ENCODE peak calls at places on chromosomes 4 and X, in six cellular contexts. One of them, this sample, is unnamed.

GRCh38 chr4:76726141-76726540 is 171.8 kb downstream of the SOWAHB start:
- DNase-seq in stimulated activated CD4-positive, alpha-beta T cell treated with anti-CD3 and anti-CD28 coated beads, Interleukin-4, amount 100 ng/mL, for 24 hours: no peak
- DNase-seq in HS-5: no peak
- DNase-seq in amniotic stem cell: no peak
- DNase-seq in ovary: no peak
- DNase-seq in astrocyte of the cerebellum: no peak
- DNase-seq in this sample: no peak

GRCh38 chr4:163121689-163122088 is 45.0 kb downstream of the NAF1 start:
- DNase-seq in stimulated activated CD4-positive, alpha-beta T cell treated with anti-CD3 and anti-CD28 coated beads, Interleukin-4, amount 100 ng/mL, for 24 hours: no peak
- DNase-seq in HS-5: no peak
- DNase-seq in amniotic stem cell: no peak
- DNase-seq in ovary: no peak
- DNase-seq in astrocyte of the cerebellum: no peak
- DNase-seq in this sample: no peak

GRCh38 chrX:41273638-41274037 is 60.3 kb upstream of the DDX3X start:
- DNase-seq in stimulated activated CD4-positive, alpha-beta T cell treated with anti-CD3 and anti-CD28 coated beads, Interleukin-4, amount 100 ng/mL, for 24 hours: no peak
- DNase-seq in HS-5: no peak
- DNase-seq in amniotic stem cell: no peak
- DNase-seq in ovary: no peak
- DNase-seq in astrocyte of the cerebellum: peak
- DNase-seq in this sample: no peak

GRCh38 chrX:150536455-150537116 is 31.8 kb upstream of the MTM1 start:
- DNase-seq in stimulated activated CD4-positive, alpha-beta T cell treated with anti-CD3 and anti-CD28 coated beads, Interleukin-4, amount 100 ng/mL, for 24 hours: no peak
- DNase-seq in HS-5: no peak
- DNase-seq in amniotic stem cell: no peak
- DNase-seq in ovary: no peak
- DNase-seq in astrocyte of the cerebellum: no peak
- DNase-seq in this sample: no peak

GRCh38 chr4:61210186-61210939 is 10.2 kb downstream of the ADGRL3 start:
- DNase-seq in stimulated activated CD4-positive, alpha-beta T cell treated with anti-CD3 and anti-CD28 coated beads, Interleukin-4, amount 100 ng/mL, for 24 hours: no peak
- DNase-seq in HS-5: no peak
- DNase-seq in amniotic stem cell: no peak
- DNase-seq in ovary: no peak
- DNase-seq in astrocyte of the cerebellum: peak
- DNase-seq in this sample: no peak

GRCh38 chrX:19660604-19661003 is 145.3 kb upstream of the MAP3K15 start:
- DNase-seq in stimulated activated CD4-positive, alpha-beta T cell treated with anti-CD3 and anti-CD28 coated beads, Interleukin-4, amount 100 ng/mL, for 24 hours: no peak
- DNase-seq in HS-5: no peak
- DNase-seq in amniotic stem cell: no peak
- DNase-seq in ovary: no peak
- DNase-seq in astrocyte of the cerebellum: no peak
- DNase-seq in this sample: no peak

GRCh38 chrX:36407886-36408285 is 488.4 kb downstream of the CFAP47 start:
- DNase-seq in stimulated activated CD4-positive, alpha-beta T cell treated with anti-CD3 and anti-CD28 coated beads, Interleukin-4, amount 100 ng/mL, for 24 hours: no peak
- DNase-seq in HS-5: no peak
- DNase-seq in amniotic stem cell: no peak
- DNase-seq in ovary: no peak
- DNase-seq in astrocyte of the cerebellum: no peak
- DNase-seq in this sample: no peak

GRCh38 chr4:121827851-121828250 is 4.2 kb upstream of the CCNA2 start:
- DNase-seq in stimulated activated CD4-positive, alpha-beta T cell treated with anti-CD3 and anti-CD28 coated beads, Interleukin-4, amount 100 ng/mL, for 24 hours: no peak
- DNase-seq in HS-5: peak
- DNase-seq in amniotic stem cell: no peak
- DNase-seq in ovary: no peak
- DNase-seq in astrocyte of the cerebellum: no peak
- DNase-seq in this sample: no peak

GRCh38 chrX:69165116-69165651 is at the start of gene PJA1:
- DNase-seq in stimulated activated CD4-positive, alpha-beta T cell treated with anti-CD3 and anti-CD28 coated beads, Interleukin-4, amount 100 ng/mL, for 24 hours: peak
- DNase-seq in HS-5: no peak
- DNase-seq in amniotic stem cell: peak
- DNase-seq in ovary: peak
- DNase-seq in astrocyte of the cerebellum: peak
- DNase-seq in this sample: no peak

GRCh38 chr4:155802573-155802972 is 43.8 kb downstream of the GUCY1B1 start:
- DNase-seq in stimulated activated CD4-positive, alpha-beta T cell treated with anti-CD3 and anti-CD28 coated beads, Interleukin-4, amount 100 ng/mL, for 24 hours: no peak
- DNase-seq in HS-5: no peak
- DNase-seq in amniotic stem cell: no peak
- DNase-seq in ovary: no peak
- DNase-seq in astrocyte of the cerebellum: no peak
- DNase-seq in this sample: no peak

GRCh38 chr4:42555828-42556227 is 101.1 kb downstream of the ATP8A1 start:
- DNase-seq in stimulated activated CD4-positive, alpha-beta T cell treated with anti-CD3 and anti-CD28 coated beads, Interleukin-4, amount 100 ng/mL, for 24 hours: no peak
- DNase-seq in HS-5: peak
- DNase-seq in amniotic stem cell: no peak
- DNase-seq in ovary: no peak
- DNase-seq in astrocyte of the cerebellum: no peak
- DNase-seq in this sample: no peak

GRCh38 chrX:11899091-11899490 is 141.1 kb downstream of the MSL3 start:
- DNase-seq in stimulated activated CD4-positive, alpha-beta T cell treated with anti-CD3 and anti-CD28 coated beads, Interleukin-4, amount 100 ng/mL, for 24 hours: no peak
- DNase-seq in HS-5: peak
- DNase-seq in amniotic stem cell: no peak
- DNase-seq in ovary: no peak
- DNase-seq in astrocyte of the cerebellum: peak
- DNase-seq in this sample: no peak

GRCh38 chrX:50812995-50813842 is 775 bp downstream of the SHROOM4 start:
- DNase-seq in stimulated activated CD4-positive, alpha-beta T cell treated with anti-CD3 and anti-CD28 coated beads, Interleukin-4, amount 100 ng/mL, for 24 hours: no peak
- DNase-seq in HS-5: peak
- DNase-seq in amniotic stem cell: no peak
- DNase-seq in ovary: peak
- DNase-seq in astrocyte of the cerebellum: no peak
- DNase-seq in this sample: no peak

GRCh38 chr4:152956650-152957436 is 20.7 kb downstream of the FHDC1 start:
- DNase-seq in stimulated activated CD4-positive, alpha-beta T cell treated with anti-CD3 and anti-CD28 coated beads, Interleukin-4, amount 100 ng/mL, for 24 hours: no peak
- DNase-seq in HS-5: no peak
- DNase-seq in amniotic stem cell: no peak
- DNase-seq in ovary: peak
- DNase-seq in astrocyte of the cerebellum: peak
- DNase-seq in this sample: peak

This sample was measured in AG04450.